ENCODE peak calls at places on chromosomes 11 and 22, in six cellular contexts. One of them, this sample, is unnamed.

GRCh38 chr11:64206457-64207246 is at the start of gene FERMT3:
- DNase-seq in memory B cell: peak
- DNase-seq in HS-5: no peak
- DNase-seq in body of pancreas: peak
- DNase-seq in bronchial epithelial cell: no peak
- DNase-seq in activated effector memory CD4-positive, alpha-beta T cell treated with Interleukin-2 at 50 U/mL for 16 hours: peak
- DNase-seq in this sample: no peak

GRCh38 chr11:69659591-69659990 is 15.6 kb downstream of the LTO1 start:
- DNase-seq in memory B cell: no peak
- DNase-seq in HS-5: no peak
- DNase-seq in body of pancreas: no peak
- DNase-seq in bronchial epithelial cell: no peak
- DNase-seq in activated effector memory CD4-positive, alpha-beta T cell treated with Interleukin-2 at 50 U/mL for 16 hours: no peak
- DNase-seq in this sample: no peak

GRCh38 chr11:106208795-106209194 is 131.3 kb downstream of the AASDHPPT start:
- DNase-seq in memory B cell: no peak
- DNase-seq in HS-5: no peak
- DNase-seq in body of pancreas: peak
- DNase-seq in bronchial epithelial cell: no peak
- DNase-seq in activated effector memory CD4-positive, alpha-beta T cell treated with Interleukin-2 at 50 U/mL for 16 hours: no peak
- DNase-seq in this sample: no peak

GRCh38 chr11:75429902-75430691 is 2.9 kb downstream of the KLHL35 start:
- DNase-seq in memory B cell: peak
- DNase-seq in HS-5: no peak
- DNase-seq in body of pancreas: peak
- DNase-seq in bronchial epithelial cell: peak
- DNase-seq in activated effector memory CD4-positive, alpha-beta T cell treated with Interleukin-2 at 50 U/mL for 16 hours: peak
- DNase-seq in this sample: peak

GRCh38 chr11:64814712-64815187 is 4.4 kb upstream of the MEN1 start:
- DNase-seq in memory B cell: peak
- DNase-seq in HS-5: no peak
- DNase-seq in body of pancreas: no peak
- DNase-seq in bronchial epithelial cell: peak
- DNase-seq in activated effector memory CD4-positive, alpha-beta T cell treated with Interleukin-2 at 50 U/mL for 16 hours: no peak
- DNase-seq in this sample: no peak

GRCh38 chr11:66546966-66547661 is 411 bp downstream of the ACTN3 start:
- DNase-seq in memory B cell: no peak
- DNase-seq in HS-5: no peak
- DNase-seq in body of pancreas: no peak
- DNase-seq in bronchial epithelial cell: no peak
- DNase-seq in activated effector memory CD4-positive, alpha-beta T cell treated with Interleukin-2 at 50 U/mL for 16 hours: no peak
- DNase-seq in this sample: no peak

GRCh38 chr22:42596376-42596775 is 18.3 kb downstream of the POLDIP3 start:
- DNase-seq in memory B cell: no peak
- DNase-seq in HS-5: no peak
- DNase-seq in body of pancreas: no peak
- DNase-seq in bronchial epithelial cell: no peak
- DNase-seq in activated effector memory CD4-positive, alpha-beta T cell treated with Interleukin-2 at 50 U/mL for 16 hours: no peak
- DNase-seq in this sample: peak

GRCh38 chr11:116175707-116176106 is 597.1 kb downstream of the BUD13 start:
- DNase-seq in memory B cell: no peak
- DNase-seq in HS-5: no peak
- DNase-seq in body of pancreas: no peak
- DNase-seq in bronchial epithelial cell: no peak
- DNase-seq in activated effector memory CD4-positive, alpha-beta T cell treated with Interleukin-2 at 50 U/mL for 16 hours: no peak
- DNase-seq in this sample: no peak

GRCh38 chr11:8917157-8917820 is 6.3 kb downstream of the AKIP1 start:
- DNase-seq in memory B cell: no peak
- DNase-seq in HS-5: peak
- DNase-seq in body of pancreas: peak
- DNase-seq in bronchial epithelial cell: peak
- DNase-seq in activated effector memory CD4-positive, alpha-beta T cell treated with Interleukin-2 at 50 U/mL for 16 hours: no peak
- DNase-seq in this sample: no peak

GRCh38 chr11:12242926-12243325 is 132.5 kb downstream of the MICAL2 start:
- DNase-seq in memory B cell: no peak
- DNase-seq in HS-5: no peak
- DNase-seq in body of pancreas: no peak
- DNase-seq in bronchial epithelial cell: no peak
- DNase-seq in activated effector memory CD4-positive, alpha-beta T cell treated with Interleukin-2 at 50 U/mL for 16 hours: no peak
- DNase-seq in this sample: no peak

GRCh38 chr11:37504925-37505324 is 906.9 kb upstream of the RAG2 start:
- DNase-seq in memory B cell: no peak
- DNase-seq in HS-5: peak
- DNase-seq in body of pancreas: no peak
- DNase-seq in bronchial epithelial cell: peak
- DNase-seq in activated effector memory CD4-positive, alpha-beta T cell treated with Interleukin-2 at 50 U/mL for 16 hours: no peak
- DNase-seq in this sample: no peak

GRCh38 chr11:697811-698311 is 2.2 kb downstream of the TMEM80 start:
- DNase-seq in memory B cell: no peak
- DNase-seq in HS-5: no peak
- DNase-seq in body of pancreas: no peak
- DNase-seq in bronchial epithelial cell: peak
- DNase-seq in activated effector memory CD4-positive, alpha-beta T cell treated with Interleukin-2 at 50 U/mL for 16 hours: no peak
- DNase-seq in this sample: no peak

GRCh38 chr22:30392661-30393321 is 4.0 kb upstream of the SEC14L2 start:
- DNase-seq in memory B cell: no peak
- DNase-seq in HS-5: no peak
- DNase-seq in body of pancreas: no peak
- DNase-seq in bronchial epithelial cell: no peak
- DNase-seq in activated effector memory CD4-positive, alpha-beta T cell treated with Interleukin-2 at 50 U/mL for 16 hours: no peak
- DNase-seq in this sample: no peak

GRCh38 chr11:33258631-33259184 is 1.5 kb downstream of the HIPK3 start:
- DNase-seq in memory B cell: no peak
- DNase-seq in HS-5: peak
- DNase-seq in body of pancreas: no peak
- DNase-seq in bronchial epithelial cell: peak
- DNase-seq in activated effector memory CD4-positive, alpha-beta T cell treated with Interleukin-2 at 50 U/mL for 16 hours: no peak
- DNase-seq in this sample: no peak

This sample was measured in SK-N-DZ.